ENCODE peak calls at places on chromosomes 6 and 20, in four cellular contexts. R is H9, A is IMR-90, E is H1. Y is an unnamed sample.

GRCh38 chr6:69867075-69867911 is 937 bp downstream of the COL19A1 start:
- DNase-seq in R (peak), A (peak), E (peak), Y (peak)

GRCh38 chr6:72446427-72446826 is 175.4 kb upstream of the KCNQ5 start:
- DNase-seq in R (no peak), E (no peak), A (peak), Y (peak)

GRCh38 chr20:43387737-43388136 is 70.0 kb upstream of the SRSF6 start:
- DNase-seq in A (no peak), E (no peak), R (no peak), Y (no peak)

GRCh38 chr6:14638562-14638931 is 521.0 kb downstream of the CD83 start:
- DNase-seq in R (no peak), E (no peak), A (no peak), Y (no peak)

GRCh38 chr20:32034581-32035397 is 17.3 kb upstream of the HCK start:
- DNase-seq in A (no peak), E (no peak), R (no peak), Y (no peak)

GRCh38 chr20:13913517-13913916 is 76.9 kb downstream of the SEL1L2 start:
- DNase-seq in A (no peak), R (no peak), E (no peak), Y (no peak)

GRCh38 chr6:148577687-148578488 is 168.9 kb upstream of the UST start:
- DNase-seq in E (peak), R (peak), A (peak), Y (peak)

GRCh38 chr6:56387621-56388413 is 140.4 kb upstream of the COL21A1 start:
- DNase-seq in A (no peak), R (no peak), E (no peak), Y (peak)

GRCh38 chr20:58146081-58146734 is 82.2 kb downstream of the ANKRD60 start:
- DNase-seq in R (no peak), A (no peak), E (no peak), Y (no peak)

GRCh38 chr6:11754625-11755289 is 23.8 kb downstream of the ADTRP start:
- DNase-seq in E (no peak), A (peak), R (no peak), Y (no peak)

GRCh38 chr6:11492444-11493300 is 44.9 kb upstream of the TMEM170B start:
- DNase-seq in A (no peak), E (no peak), R (no peak), Y (no peak)

GRCh38 chr6:139580592-139581484 is 206.4 kb upstream of the CITED2 start:
- DNase-seq in E (no peak), R (no peak), A (no peak), Y (no peak)

GRCh38 chr6:147642458-147642857 is 134.0 kb downstream of the SAMD5 start:
- DNase-seq in E (no peak), R (no peak), A (peak), Y (no peak)

GRCh38 chr6:5422321-5422915 is 161.1 kb downstream of the FARS2 start:
- DNase-seq in A (peak), E (peak), R (peak), Y (peak)

GRCh38 chr20:58294497-58295455 is 14.7 kb upstream of the RAB22A start:
- DNase-seq in E (no peak), A (no peak), R (no peak), Y (peak)

GRCh38 chr6:163543311-163543710 is 128.8 kb downstream of the QKI start:
- DNase-seq in R (no peak), E (no peak), A (no peak), Y (peak)

GRCh38 chr20:12925214-12925755 is 83.5 kb upstream of the SPTLC3 start:
- DNase-seq in E (peak), A (peak), R (peak), Y (peak)

GRCh38 chr6:125469915-125470314 is 168.1 kb upstream of the HDDC2 start:
- DNase-seq in E (no peak), A (no peak), R (no peak), Y (no peak)

GRCh38 chr6:41439524-41440418 is 104.4 kb downstream of the NCR2 start:
- DNase-seq in A (no peak), R (no peak), E (no peak), Y (peak)

GRCh38 chr20:51487525-51488279 is 54.8 kb downstream of the NFATC2 start:
- DNase-seq in A (peak), E (no peak), R (no peak), Y (no peak)

GRCh38 chr6:41970436-41970846 is 28.8 kb upstream of the CCND3 start:
- DNase-seq in E (no peak), A (peak), R (no peak), Y (no peak)

GRCh38 chr20:9286501-9286900 is 217.6 kb downstream of the PLCB4 start:
- DNase-seq in E (no peak), R (no peak), A (peak), Y (no peak)

GRCh38 chr20:46332373-46333135 is 24.3 kb upstream of the CDH22 start:
- DNase-seq in R (no peak), E (no peak), A (no peak), Y (no peak)

GRCh38 chr6:14038636-14039035 is 78.9 kb upstream of the CD83 start:
- DNase-seq in R (no peak), A (peak), E (no peak), Y (no peak)

GRCh38 chr20:40868568-40869223 is 159.9 kb upstream of the TOP1 start:
- DNase-seq in E (no peak), A (peak), R (no peak), Y (no peak)

GRCh38 chr20:18780731-18781130 is 32.9 kb upstream of the SCP2D1 start:
- DNase-seq in A (no peak), E (no peak), R (no peak), Y (no peak)

GRCh38 chr6:167898673-167899311 is 72.1 kb downstream of the AFDN start:
- DNase-seq in R (no peak), E (no peak), A (peak), Y (peak)

GRCh38 chr20:24995741-24996448 is 3.3 kb upstream of the APMAP start:
- DNase-seq in R (peak), A (no peak), E (peak), Y (no peak)

GRCh38 chr6:15881150-15881549 is 218.3 kb upstream of the DTNBP1 start:
- DNase-seq in E (no peak), A (no peak), R (no peak), Y (no peak)

GRCh38 chr6:80767808-80768207 is 661.3 kb downstream of the BCKDHB start:
- DNase-seq in R (peak), E (no peak), A (peak), Y (peak)

GRCh38 chr20:64111841-64112641 is 4.7 kb upstream of the NPBWR2 start:
- DNase-seq in A (no peak), E (peak), R (no peak), Y (no peak)

GRCh38 chr6:90938116-90938515 is 351.2 kb upstream of the MAP3K7 start:
- DNase-seq in R (no peak), A (no peak), E (no peak), Y (no peak)

GRCh38 chr6:160455484-160456213 is 107.5 kb downstream of the SLC22A3 start:
- DNase-seq in A (peak), R (peak), E (peak), Y (peak)

GRCh38 chr6:15989397-15989796 is 139.5 kb upstream of the MYLIP start:
- DNase-seq in R (no peak), A (no peak), E (no peak), Y (no peak)

GRCh38 chr6:39887692-39888450 is 46.4 kb downstream of the MOCS1 start:
- DNase-seq in A (peak), E (no peak), R (no peak), Y (peak)

GRCh38 chr6:35448191-35448590 is 3.9 kb upstream of the FANCE start:
- DNase-seq in R (no peak), A (no peak), E (no peak), Y (no peak)

GRCh38 chr6:17289491-17290106 is 8.4 kb downstream of the RBM24 start:
- DNase-seq in E (no peak), R (no peak), A (peak), Y (no peak)

GRCh38 chr6:164107297-164107995 is 692.9 kb downstream of the QKI start:
- DNase-seq in R (no peak), A (no peak), E (no peak), Y (peak)

GRCh38 chr20:55882922-55883321 is 122.4 kb downstream of the CBLN4 start:
- DNase-seq in E (no peak), A (no peak), R (no peak), Y (peak)

DNA sequence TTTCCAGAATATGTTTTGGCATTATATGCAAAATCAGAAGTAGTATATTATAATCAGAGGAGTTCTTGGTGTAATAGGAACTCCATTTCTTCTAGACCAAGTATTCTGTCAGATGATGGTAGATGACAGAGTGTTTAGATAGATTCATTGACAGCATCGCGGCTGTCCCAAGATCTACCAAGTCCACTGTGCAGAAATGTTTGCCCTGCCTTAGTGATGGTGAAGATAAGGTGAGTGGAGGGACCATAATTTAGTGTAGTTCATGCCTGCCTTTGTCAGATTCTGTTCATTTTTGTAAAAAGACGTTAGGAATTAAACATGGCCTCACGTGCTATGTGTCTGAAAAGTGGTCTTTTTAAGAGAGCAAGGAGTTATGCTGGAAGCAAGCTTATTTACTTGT is 270.1 kb downstream of the ARID1B start:
- DNase-seq in A (no peak), R (no peak), E (no peak), Y (no peak)
- H4K5ac ChIP-seq in A (no peak), R (no peak), E (no peak), Y (no peak)

GRCh38 chr6:30169658-30170614 is 6.6 kb downstream of the TRIM15 start:
- DNase-seq in E (no peak), R (no peak), A (peak), Y (peak)
- H4K5ac ChIP-seq in E (no peak), R (no peak), A (no peak), Y (no peak)

GRCh38 chr6:50143011-50143719 is 93.4 kb upstream of the DEFB112 start:
- DNase-seq in R (no peak), E (no peak), A (peak), Y (no peak)
- H4K5ac ChIP-seq in R (no peak), E (no peak), A (no peak), Y (no peak)

GRCh38 chr6:110430236-110430635 is 14.9 kb upstream of the DDO start:
- DNase-seq in A (no peak), R (peak), E (no peak), Y (no peak)
- H4K5ac ChIP-seq in A (no peak), R (no peak), E (no peak), Y (no peak)

DNA sequence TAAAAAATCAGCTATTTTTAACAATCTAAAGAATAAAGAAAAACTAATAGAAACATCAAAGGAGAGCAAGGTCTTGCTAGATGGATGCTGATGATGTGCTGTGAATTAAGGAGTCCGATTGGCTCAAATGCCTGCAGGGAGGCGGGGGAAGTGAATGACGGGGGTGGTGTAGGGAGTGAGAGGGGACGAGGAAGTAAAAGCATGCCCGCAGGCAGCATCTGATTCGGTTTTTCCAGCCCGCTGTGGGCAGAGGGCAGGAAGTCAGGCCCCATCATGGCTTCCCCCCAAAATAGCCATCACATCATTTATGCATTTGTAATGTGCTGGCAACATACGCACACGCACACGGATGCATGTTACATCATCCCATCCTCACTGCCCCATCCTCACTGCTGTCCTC is 10.3 kb downstream of the RSPO4 start:
- DNase-seq in R (peak), A (no peak), E (no peak), Y (peak)
- H4K5ac ChIP-seq in R (no peak), A (no peak), E (no peak), Y (no peak)

GRCh38 chr6:155274533-155274932 is 10.7 kb downstream of the CLDN20 start:
- DNase-seq in R (no peak), A (peak), E (no peak), Y (no peak)

GRCh38 chr6:155276638-155277037 is 12.8 kb downstream of the CLDN20 start:
- DNase-seq in A (no peak), E (no peak), R (no peak), Y (no peak)

GRCh38 chr6:155273438-155273837 is 9.6 kb downstream of the CLDN20 start:
- DNase-seq in A (peak), E (no peak), R (peak), Y (peak)

GRCh38 chr6:155274106-155274505 is 10.3 kb downstream of the CLDN20 start:
- DNase-seq in A (peak), R (no peak), E (no peak), Y (no peak)

DNA sequence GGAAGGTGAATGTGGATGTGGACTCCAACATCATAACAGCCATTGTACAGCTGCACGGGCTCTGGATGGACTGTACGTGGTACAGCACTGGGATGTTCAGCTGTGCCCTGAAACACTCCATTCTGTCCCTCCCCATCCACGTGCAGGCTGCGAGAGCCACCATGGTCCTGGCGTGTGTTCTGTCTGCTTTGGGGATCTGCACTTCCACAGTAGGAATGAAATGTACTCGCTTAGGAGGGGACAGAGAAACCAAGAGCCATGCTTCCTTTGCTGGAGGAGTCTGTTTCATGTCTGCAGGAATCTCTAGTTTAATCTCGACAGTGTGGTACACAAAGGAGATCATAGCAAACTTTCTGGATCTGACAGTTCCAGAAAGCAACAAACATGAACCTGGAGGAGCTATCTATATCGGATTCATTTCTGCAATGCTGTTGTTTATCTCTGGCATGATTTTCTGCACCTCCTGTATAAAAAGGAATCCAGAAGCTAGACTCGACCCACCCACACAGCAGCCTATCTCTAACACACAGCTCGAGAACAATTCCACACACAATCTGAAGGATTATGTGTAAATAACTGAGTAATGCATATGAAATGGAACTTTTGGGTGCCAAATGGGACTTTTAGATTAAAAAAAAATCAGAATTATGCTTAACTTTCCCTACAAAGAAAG is 12.1 kb downstream of the CLDN20 start:
- DNase-seq in E (no peak), R (no peak), A (peak), Y (no peak)
- H4K5ac ChIP-seq in E (no peak), R (no peak), A (peak), Y (no peak)